ENCODE peak calls at places on chromosomes 3 and 15, in seven cellular contexts. P, J, S, N, Z, R and W are unnamed samples.

GRCh38 chr3:52512105-52512504 is 17.0 kb downstream of the STAB1 start:
- DNase-seq in P (no peak), J (no peak), S (no peak), N (no peak), Z (no peak), R (no peak), W (no peak)

GRCh38 chr15:48955370-48955769 is 8.3 kb downstream of the SHC4 start:
- DNase-seq in P (no peak), J (no peak), S (no peak), N (no peak), Z (no peak), R (no peak), W (no peak)

GRCh38 chr3:124157000-124157712 is 165.2 kb upstream of the ROPN1 start:
- DNase-seq in P (no peak), J (no peak), S (no peak), N (no peak), Z (no peak), R (no peak), W (no peak)

GRCh38 chr3:117200962-117201361 is 491.4 kb downstream of the TUSC7 start:
- DNase-seq in P (no peak), J (no peak), S (no peak), N (no peak), Z (no peak), R (no peak), W (no peak)

GRCh38 chr3:188303823-188304222 is 149.9 kb downstream of the LPP start:
- DNase-seq in P (no peak), J (no peak), S (no peak), N (no peak), Z (no peak), R (no peak), W (no peak)

GRCh38 chr3:138046955-138047354 is 37.0 kb downstream of the CLDN18 start:
- DNase-seq in P (peak; percentile 10), J (peak; percentile 54), S (no peak), N (no peak), Z (no peak), R (no peak), W (no peak)

GRCh38 chr15:68379759-68380290 is 52.1 kb downstream of the ITGA11 start:
- DNase-seq in P (no peak), J (no peak), S (no peak), N (no peak), Z (no peak), R (peak; percentile 34), W (no peak)

GRCh38 chr3:153399636-153400035 is 237.6 kb downstream of the RAP2B start:
- DNase-seq in P (no peak), J (no peak), S (no peak), N (no peak), Z (no peak), R (peak; percentile 14), W (no peak)

GRCh38 chr15:85743392-85744045 is 51.2 kb downstream of the KLHL25 start:
- DNase-seq in P (no peak), J (no peak), S (no peak), N (no peak), Z (no peak), R (no peak), W (no peak)

GRCh38 chr3:71865727-71866126 is 80.8 kb upstream of the PROK2 start:
- DNase-seq in P (no peak), J (no peak), S (no peak), N (no peak), Z (no peak), R (no peak), W (no peak)

GRCh38 chr15:31484986-31485385 is 158.4 kb downstream of the KLF13 start:
- DNase-seq in P (no peak), J (no peak), S (no peak), N (no peak), Z (no peak), R (no peak), W (no peak)

GRCh38 chr3:73365756-73366397 is 258.9 kb downstream of the PDZRN3 start:
- DNase-seq in P (peak; percentile 32), J (no peak), S (no peak), N (no peak), Z (no peak), R (no peak), W (peak; percentile 75)